ENCODE peak calls at places on chromosomes 16 and 17, in six cellular contexts. C is activated T-helper 1 cell treated with Interleukin-2 at 50 U/mL for 16 hours, Z is esophagus squamous epithelium, N is T-helper 2 cell, O is H7, L is NCI-H774. U is an unnamed sample.

GRCh38 chr17:74769856-74770497 is 6.2 kb downstream of the NAT9 start:
- DNase-seq in C (no peak), Z (no peak), N (no peak), O (no peak), L (no peak), U (no peak)

GRCh38 chr16:56789360-56789759 is 59.4 kb downstream of the NUP93 start:
- DNase-seq in C (no peak), Z (no peak), N (peak), O (no peak), L (peak), U (no peak)

GRCh38 chr16:17365591-17366298 is 105.0 kb downstream of the XYLT1 start:
- DNase-seq in C (no peak), Z (no peak), N (no peak), O (no peak), L (no peak), U (no peak)

GRCh38 chr16:86461037-86461436 is 49.3 kb upstream of the FOXF1 start:
- DNase-seq in C (no peak), Z (no peak), N (no peak), O (no peak), L (no peak), U (no peak)

GRCh38 chr17:15398736-15399331 is 57.4 kb upstream of the TEKT3 start:
- DNase-seq in C (no peak), Z (no peak), N (no peak), O (no peak), L (no peak), U (no peak)

GRCh38 chr17:28379814-28380571 is 8.5 kb downstream of the SARM1 start:
- DNase-seq in C (no peak), Z (no peak), N (no peak), O (no peak), L (no peak), U (peak)

GRCh38 chr17:58932956-58933355 is 173.7 kb downstream of the TRIM37 start:
- DNase-seq in C (no peak), Z (no peak), N (no peak), O (no peak), L (peak), U (no peak)

GRCh38 chr17:73228748-73229236 is 32.9 kb downstream of the CPSF4L start:
- DNase-seq in C (no peak), Z (no peak), N (peak), O (peak), L (peak), U (peak)

GRCh38 chr17:83062011-83062817 is 17.2 kb upstream of the METRNL start:
- DNase-seq in C (no peak), Z (no peak), N (no peak), O (peak), L (no peak), U (no peak)

GRCh38 chr16:12170103-12171025 is 193.8 kb downstream of the SNX29 start:
- DNase-seq in C (no peak), Z (no peak), N (no peak), O (no peak), L (no peak), U (no peak)

GRCh38 chr17:71764507-71764906 is 356.3 kb upstream of the SOX9 start:
- DNase-seq in C (no peak), Z (no peak), N (no peak), O (peak), L (no peak), U (no peak)

GRCh38 chr17:44546711-44547606 is 10.3 kb upstream of the FZD2 start:
- DNase-seq in C (no peak), Z (no peak), N (no peak), O (peak), L (no peak), U (no peak)

GRCh38 chr17:43006639-43007551 is at the start of gene IFI35:
- DNase-seq in C (peak), Z (peak), N (peak), O (peak), L (peak), U (peak)

GRCh38 chr16:61413026-61413425 is 623.2 kb downstream of the CDH8 start:
- DNase-seq in C (no peak), Z (no peak), N (no peak), O (no peak), L (no peak), U (no peak)

GRCh38 chr17:77722366-77722765 is 236.1 kb upstream of the TNRC6C start:
- DNase-seq in C (no peak), Z (no peak), N (no peak), O (no peak), L (no peak), U (no peak)